ENCODE peak calls at places on chromosome 11, in ten cellular contexts. V is GM23248; Y is hippocampal formation; X is activated T-helper 1 cell treated with anti-CD3 and anti-CD28 coated beads, Interleukin-12 subunit alpha, Interleukin-12 subunit beta, Interleukin-2, Interleukin-4 antibody, amounts not matched to agents 30 ng/mL and 10 ng/mL and 1 ng/mL, durations not matched to agents 14 hours and 24 hours and 36 hours; E is T1000; J is SK-MEL-5; F is stimulated activated CD8-positive, alpha-beta memory T cell treated with anti-CD3 and anti-CD28 coated beads, Interleukin-4, amount 100 ng/mL, for 4 hours; K is cardiac muscle cell; Z is activated effector memory CD4-positive, alpha-beta T cell treated with anti-CD3 and anti-CD28 coated beads, Interleukin-2, amount 50 U/mL, for 16 hours; O is NCI-H748 treated with DMSO at 0.1 percent for 48 hours. T is an unnamed sample.

GRCh38 chr11:128161994-128162393 is 425.4 kb downstream of the ETS1 start:
- DNase-seq in V (no peak), Y (no peak), X (no peak), E (no peak), J (no peak), F (no peak), K (no peak), Z (no peak), O (no peak), T (no peak)

GRCh38 chr11:108204376-108204775 is 18.1 kb downstream of the NPAT start:
- DNase-seq in V (no peak), Y (no peak), X (no peak), E (no peak), J (no peak), F (no peak), K (no peak), Z (no peak), O (no peak), T (no peak)

GRCh38 chr11:122202161-122202950 is 86.3 kb upstream of the BLID start:
- DNase-seq in V (peak; percentile 90), Y (no peak), X (no peak), E (no peak), J (peak; percentile 41), F (no peak), K (no peak), Z (no peak), O (no peak), T (no peak)

GRCh38 chr11:16610213-16610737 is 128.2 kb upstream of the C11orf58 start:
- DNase-seq in V (no peak), Y (no peak), X (no peak), E (no peak), J (no peak), F (no peak), K (no peak), Z (no peak), O (no peak), T (no peak)

GRCh38 chr11:44726278-44727113 is at the start of gene TSPAN18:
- DNase-seq in V (peak; percentile 32), Y (no peak), X (peak; percentile 26), E (no peak), J (no peak), F (no peak), K (peak; percentile 75), Z (peak; percentile 81), O (no peak), T (no peak)

GRCh38 chr11:4467043-4467442 is 15.4 kb upstream of the OR52K1 start:
- DNase-seq in V (no peak), Y (no peak), X (no peak), E (no peak), J (no peak), F (no peak), K (no peak), Z (no peak), O (no peak), T (no peak)

GRCh38 chr11:44950625-44951472 is at the start of gene TP53I11:
- DNase-seq in V (peak; percentile 87), Y (no peak), X (peak; percentile 47), E (peak; percentile 52), J (peak; percentile 44), F (peak; percentile 62), K (peak; percentile 87), Z (peak; percentile 90), O (peak; percentile 30), T (peak; percentile 84)

GRCh38 chr11:59669611-59670009 is 773 bp upstream of the PATL1 start:
- DNase-seq in V (peak; percentile 79), Y (peak; percentile 54), X (no peak), E (no peak), J (peak; percentile 53), F (no peak), K (no peak), Z (no peak), O (no peak), T (peak; percentile 57)

GRCh38 chr11:120424970-120425332 is 86.6 kb upstream of the GRIK4 start:
- DNase-seq in V (no peak), Y (no peak), X (no peak), E (no peak), J (no peak), F (no peak), K (no peak), Z (no peak), O (no peak), T (no peak)

T was measured in T47D.